ENCODE peak calls at places on chromosomes 2 and 18, in four cellular contexts. K, X, Q and O are unnamed samples.

GRCh38 chr2:97748397-97748796 is 35.0 kb downstream of the ZAP70 start:
- DNase-seq in X (peak), Q (peak), K (no peak), O (peak)

GRCh38 chr2:60569680-60570111 is 16.2 kb upstream of the BCL11A start:
- DNase-seq in Q (no peak), K (no peak), X (peak), O (peak)

GRCh38 chr2:28004086-28004485 is 113.6 kb downstream of the BABAM2 start:
- DNase-seq in K (peak), X (no peak), Q (no peak), O (no peak)

GRCh38 chr2:101113441-101114267 is 37.5 kb downstream of the TBC1D8 start:
- DNase-seq in X (peak), K (peak), Q (peak), O (no peak)

GRCh38 chr2:123513351-123513750 is 511.7 kb upstream of the CNTNAP5 start:
- DNase-seq in X (no peak), K (no peak), Q (no peak), O (no peak)

GRCh38 chr2:208256192-208256782 is 1.4 kb upstream of the IDH1 start:
- DNase-seq in X (peak), K (no peak), Q (no peak), O (no peak)

GRCh38 chr2:147076634-147077033 is 768.2 kb upstream of the ACVR2A start:
- DNase-seq in K (peak), Q (no peak), X (peak), O (no peak)

GRCh38 chr18:58562146-58562998 is 66.5 kb downstream of the ALPK2 start:
- DNase-seq in Q (no peak), X (no peak), K (peak), O (no peak)

GRCh38 chr18:10213526-10213925 is 240.9 kb upstream of the APCDD1 start:
- DNase-seq in K (peak), Q (no peak), X (peak), O (no peak)

GRCh38 chr18:79965119-79965902 is 868 bp downstream of the HSBP1L1 start:
- DNase-seq in Q (peak), K (peak), X (peak), O (no peak)

GRCh38 chr18:59054892-59055291 is 84.8 kb upstream of the SEC11C start:
- DNase-seq in Q (no peak), X (no peak), K (no peak), O (no peak)

GRCh38 chr2:28544915-28545589 is 49.2 kb downstream of the PLB1 start:
- DNase-seq in Q (no peak), X (peak), K (peak), O (no peak)

GRCh38 chr2:128538401-128538800 is 219.7 kb upstream of the HS6ST1 start:
- DNase-seq in K (peak), Q (no peak), X (no peak), O (no peak)

GRCh38 chr18:22188551-22189267 is 19.3 kb downstream of the GATA6 start:
- DNase-seq in Q (no peak), K (no peak), X (no peak), O (no peak)

GRCh38 chr18:49017813-49018552 is 67.2 kb upstream of the SMAD7 start:
- DNase-seq in X (no peak), Q (no peak), K (no peak), O (peak)

GRCh38 chr2:241323777-241324176 is 8.1 kb downstream of the SEPTIN2 start:
- DNase-seq in X (no peak), K (no peak), Q (no peak), O (no peak)

GRCh38 chr2:238142382-238143205 is 4.1 kb downstream of the KLHL30 start:
- DNase-seq in K (no peak), Q (no peak), X (no peak), O (no peak)

GRCh38 chr18:76275913-76276312 is 219.1 kb downstream of the ZNF516 start:
- DNase-seq in Q (no peak), K (no peak), X (no peak), O (no peak)

GRCh38 chr2:201219328-201220096 is 36.6 kb downstream of the CASP10 start:
- DNase-seq in X (no peak), Q (no peak), K (no peak), O (no peak)

GRCh38 chr2:70978388-70979357 is at the start of gene ANKRD53:
- DNase-seq in K (no peak), Q (peak), X (peak), O (peak)

GRCh38 chr2:105402809-105403208 is 4.0 kb upstream of the FHL2 start:
- DNase-seq in K (no peak), Q (no peak), X (no peak), O (no peak)

GRCh38 chr2:50661682-50662081 is 370.2 kb downstream of the NRXN1 start:
- DNase-seq in X (no peak), K (no peak), Q (no peak), O (no peak)

GRCh38 chr2:228700638-228701037 is 519.2 kb upstream of the SPHKAP start:
- DNase-seq in X (no peak), K (peak), Q (no peak), O (no peak)

GRCh38 chr2:232388324-232388891 is 9.9 kb downstream of the ALPP start:
- DNase-seq in K (no peak), X (peak), Q (no peak), O (no peak)

GRCh38 chr2:70426341-70426740 is 124.5 kb upstream of the FAM136A start:
- DNase-seq in Q (no peak), X (no peak), K (no peak), O (no peak)

GRCh38 chr2:88834866-88835265 is 143.4 kb downstream of the RPIA start:
- DNase-seq in Q (no peak), X (no peak), K (no peak), O (no peak)

GRCh38 chr2:62030902-62031301 is 125.4 kb downstream of the COMMD1 start:
- DNase-seq in X (no peak), K (peak), Q (no peak), O (no peak)

GRCh38 chr18:32383040-32383819 is 87.5 kb downstream of the GAREM1 start:
- DNase-seq in X (no peak), Q (no peak), K (peak), O (no peak)

GRCh38 chr2:67991456-67991855 is 71.3 kb downstream of the C1D start:
- DNase-seq in K (no peak), X (no peak), Q (no peak), O (no peak)

GRCh38 chr2:37394986-37395555 is 50.6 kb downstream of the QPCT start:
- DNase-seq in X (no peak), K (no peak), Q (no peak), O (no peak)

GRCh38 chr18:36321636-36322407 is 24.3 kb downstream of the FHOD3 start:
- DNase-seq in X (no peak), Q (peak), K (peak), O (no peak)

GRCh38 chr2:232350804-232351685 is 27.5 kb upstream of the ALPP start:
- DNase-seq in X (no peak), Q (no peak), K (no peak), O (peak)

GRCh38 chr2:11998218-11998617 is 251.8 kb downstream of the LPIN1 start:
- DNase-seq in X (no peak), K (peak), Q (no peak), O (no peak)

GRCh38 chr2:235765181-235765820 is 271.5 kb downstream of the AGAP1 start:
- DNase-seq in K (peak), Q (no peak), X (no peak), O (no peak)
- H4K5ac ChIP-seq in K (no peak), Q (no peak), X (no peak), O (no peak)

DNA sequence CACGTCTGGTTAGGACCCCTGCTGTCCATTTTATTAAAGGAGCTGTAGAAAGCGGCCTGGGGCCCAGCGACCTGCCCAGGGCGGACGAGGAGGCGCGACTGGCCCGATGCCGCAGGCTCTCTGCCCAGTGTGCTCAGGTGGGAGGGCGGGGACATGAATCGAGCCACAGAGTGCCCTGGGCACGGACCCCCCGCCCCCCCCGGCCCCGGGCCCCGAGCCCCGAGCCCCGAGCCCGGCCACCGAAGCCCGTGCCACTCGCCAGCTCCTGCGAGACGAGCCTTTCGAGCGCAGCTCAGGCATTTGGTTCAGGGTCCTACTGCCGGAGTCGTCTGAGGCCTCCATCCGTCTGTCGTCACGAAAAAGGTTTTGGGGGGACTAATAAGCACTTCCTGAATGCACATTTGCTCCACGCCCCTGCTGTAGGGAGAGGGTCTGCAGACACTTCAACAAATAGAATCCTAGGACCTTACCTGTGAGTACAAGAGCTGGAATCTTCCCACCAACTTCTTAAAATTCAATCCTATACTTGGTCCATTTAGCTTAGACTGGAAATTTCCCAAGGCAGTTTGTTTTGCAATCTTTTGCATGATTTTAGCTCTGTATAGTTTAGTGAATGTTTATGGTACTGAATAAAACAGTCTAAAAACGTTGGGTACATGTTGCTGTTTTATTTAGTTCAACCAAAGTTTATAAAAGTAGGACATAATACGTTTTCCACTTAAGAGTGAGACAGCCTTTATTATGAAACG is 665 bp upstream of the ADAM17 start:
- DNase-seq in Q (no peak), K (peak), X (no peak), O (no peak)
- H2BK15ac ChIP-seq in Q (no peak), K (peak), X (no peak), O (no peak)

DNA sequence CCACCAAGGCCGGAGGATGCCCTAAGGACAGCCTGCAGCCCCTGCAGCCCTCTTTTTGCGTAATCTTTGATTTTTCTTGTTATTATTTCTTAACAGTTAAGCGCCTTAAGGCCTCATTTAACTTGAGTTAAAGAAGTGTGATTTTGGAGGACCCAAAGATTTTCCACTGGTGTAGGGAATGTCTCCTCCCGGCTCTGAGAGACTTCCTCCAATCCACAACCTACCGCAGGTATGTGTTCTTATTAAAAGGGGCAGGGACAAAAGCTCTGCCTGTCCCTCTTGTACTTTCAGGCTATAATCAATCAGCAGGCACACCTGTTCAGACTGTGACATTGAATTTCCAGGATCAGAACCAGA is 285.1 kb downstream of the PRKCE start:
- DNase-seq in K (no peak), X (no peak), Q (no peak), O (no peak)
- H4K5ac ChIP-seq in K (no peak), X (no peak), Q (no peak), O (no peak)

GRCh38 chr2:218024871-218025270 is 22.1 kb upstream of the TNS1 start:
- DNase-seq in K (no peak), Q (peak), X (no peak), O (no peak)
- H2BK15ac ChIP-seq in K (no peak), Q (no peak), X (no peak), O (no peak)

GRCh38 chr2:42459296-42459695 is 34.5 kb downstream of the KCNG3 start:
- DNase-seq in X (peak), K (no peak), Q (no peak), O (no peak)
- H4K5ac ChIP-seq in X (no peak), K (no peak), Q (no peak), O (no peak)

DNA sequence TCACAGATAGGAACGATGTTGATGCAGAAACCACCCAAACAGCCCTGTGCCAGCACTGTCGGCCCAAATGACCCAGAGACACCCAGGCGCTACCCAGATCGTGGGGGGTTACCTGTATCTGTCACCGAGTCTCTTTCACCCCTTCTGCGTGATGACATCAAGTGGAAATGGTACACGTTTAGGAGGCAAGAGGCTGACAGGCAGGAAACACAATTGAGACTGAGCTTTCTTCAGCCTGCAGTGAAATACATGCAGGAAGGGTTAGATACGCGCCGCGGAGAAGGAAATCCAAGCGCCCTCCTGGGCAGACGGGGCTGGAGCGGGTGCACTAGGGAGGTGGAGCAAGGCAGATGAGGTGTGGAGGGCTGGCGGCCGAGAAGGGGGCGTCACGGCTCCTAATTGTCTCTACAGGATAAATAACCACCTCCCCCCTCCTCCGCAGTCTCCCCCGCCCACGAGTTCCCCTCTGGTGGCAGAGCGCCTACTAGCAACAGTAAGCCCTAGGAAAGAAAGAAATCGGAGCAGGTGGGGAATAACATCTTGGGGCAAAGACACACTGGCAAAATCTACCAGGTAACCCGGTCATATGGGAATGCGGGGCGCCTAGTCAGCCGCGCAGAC is at the start of gene RNF152:
- DNase-seq in X (peak), Q (peak), K (peak), O (peak)
- H2BK15ac ChIP-seq in X (peak), Q (no peak), K (peak), O (no peak)